ENCODE peak calls at places on chromosomes 3 and 15, in five cellular contexts. One of them, this sample, is unnamed.
A peak's percentile ranks its signal among the peaks of the same experiment; 100 is the strongest.

GRCh38 chr15:50227076-50227475 is 38.5 kb downstream of the HDC start:
- DNase-seq in PC-3: peak; percentile 23
- DNase-seq in thoracic aorta: no peak
- DNase-seq in GM23338: no peak
- DNase-seq in psoas muscle: no peak
- DNase-seq in this sample: no peak

GRCh38 chr3:62679988-62680387 is 195.2 kb downstream of the CADPS start:
- DNase-seq in PC-3: peak; percentile 12
- DNase-seq in thoracic aorta: no peak
- DNase-seq in GM23338: no peak
- DNase-seq in psoas muscle: no peak
- DNase-seq in this sample: peak; percentile 43

GRCh38 chr3:183114779-183115178 is 15.5 kb upstream of the MCCC1 start:
- DNase-seq in PC-3: no peak
- DNase-seq in thoracic aorta: no peak
- DNase-seq in GM23338: peak; percentile 81
- DNase-seq in psoas muscle: no peak
- DNase-seq in this sample: no peak

GRCh38 chr3:69890691-69891090 is 108.8 kb upstream of the SAMMSON start:
- DNase-seq in PC-3: peak; percentile 38
- DNase-seq in thoracic aorta: no peak
- DNase-seq in GM23338: no peak
- DNase-seq in psoas muscle: no peak
- DNase-seq in this sample: no peak

GRCh38 chr3:52230461-52230860 is 5.0 kb upstream of the TLR9 start:
- DNase-seq in PC-3: no peak
- DNase-seq in thoracic aorta: no peak
- DNase-seq in GM23338: no peak
- DNase-seq in psoas muscle: peak; percentile 11
- DNase-seq in this sample: no peak

GRCh38 chr3:155196131-155197075 is 97.1 kb downstream of the STRIT1 start:
- DNase-seq in PC-3: no peak
- DNase-seq in thoracic aorta: no peak
- DNase-seq in GM23338: no peak
- DNase-seq in psoas muscle: no peak
- DNase-seq in this sample: no peak

GRCh38 chr3:99549918-99550603 is 88.3 kb upstream of the COL8A1 start:
- DNase-seq in PC-3: no peak
- DNase-seq in thoracic aorta: no peak
- DNase-seq in GM23338: no peak
- DNase-seq in psoas muscle: no peak
- DNase-seq in this sample: peak; percentile 79

GRCh38 chr15:60675763-60676162 is 196.8 kb upstream of the ICE2 start:
- DNase-seq in PC-3: no peak
- DNase-seq in thoracic aorta: no peak
- DNase-seq in GM23338: no peak
- DNase-seq in psoas muscle: no peak
- DNase-seq in this sample: no peak

GRCh38 chr3:111762535-111762934 is 96.5 kb upstream of the PHLDB2 start:
- DNase-seq in PC-3: no peak
- DNase-seq in thoracic aorta: no peak
- DNase-seq in GM23338: no peak
- DNase-seq in psoas muscle: no peak
- DNase-seq in this sample: no peak
- H3K27ac ChIP-seq in PC-3: no peak overlapping the region
- H3K27ac ChIP-seq in thoracic aorta: peak overlapping the region; percentile 72
- H3K27ac ChIP-seq in GM23338: no peak overlapping the region
- H3K27ac ChIP-seq in psoas muscle: peak overlapping the region; percentile 68
- H3K27ac ChIP-seq in this sample: peak overlapping the region; percentile 99

GRCh38 chr3:121505256-121505655 is 40.5 kb downstream of the POLQ start:
- DNase-seq in PC-3: no peak
- DNase-seq in thoracic aorta: no peak
- DNase-seq in GM23338: no peak
- DNase-seq in psoas muscle: no peak
- DNase-seq in this sample: no peak
- H3K27ac ChIP-seq in PC-3: no peak overlapping the region
- H3K27ac ChIP-seq in thoracic aorta: no peak overlapping the region
- H3K27ac ChIP-seq in GM23338: no peak overlapping the region
- H3K27ac ChIP-seq in psoas muscle: no peak overlapping the region
- H3K27ac ChIP-seq in this sample: no peak overlapping the region

DNA sequence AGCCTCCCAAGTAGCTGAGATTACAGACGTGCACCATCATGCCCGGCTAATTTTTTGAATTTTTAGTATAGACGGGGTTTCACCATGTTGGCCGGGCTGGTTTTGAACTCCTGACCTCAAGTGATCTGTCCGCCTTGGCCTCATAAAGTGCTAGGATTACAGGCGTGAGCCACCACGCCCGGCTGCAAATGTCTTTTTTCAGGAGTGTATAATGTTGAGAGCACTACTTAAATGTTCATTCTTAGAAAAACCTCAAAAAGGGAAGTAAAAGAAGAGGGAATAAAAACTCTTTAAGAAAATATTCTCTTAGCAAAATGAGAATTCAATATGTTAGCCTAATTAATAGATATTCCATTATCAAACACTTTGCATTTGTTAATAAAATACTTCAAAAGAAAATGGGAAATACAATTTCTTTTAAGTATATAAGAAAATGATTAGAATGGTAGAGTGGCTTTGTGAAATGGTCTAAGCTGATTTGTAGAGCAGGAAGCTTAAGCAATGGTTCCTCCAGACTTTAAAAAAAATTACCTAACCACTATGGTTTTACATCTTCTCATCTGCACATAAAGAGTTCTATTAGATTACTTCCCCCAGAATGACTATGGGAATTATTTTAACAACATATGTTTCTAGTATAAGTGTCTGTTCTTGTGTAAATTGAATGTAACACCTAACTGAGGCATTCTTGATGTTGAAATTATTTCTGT is 226.7 kb upstream of the ALCAM start:
- DNase-seq in PC-3: no peak
- DNase-seq in thoracic aorta: no peak
- DNase-seq in GM23338: no peak
- DNase-seq in psoas muscle: peak; percentile 10
- DNase-seq in this sample: no peak
- H3K27ac ChIP-seq in PC-3: no peak overlapping the region
- H3K27ac ChIP-seq in thoracic aorta: no peak overlapping the region
- H3K27ac ChIP-seq in GM23338: no peak overlapping the region
- H3K27ac ChIP-seq in psoas muscle: no peak overlapping the region
- H3K27ac ChIP-seq in this sample: no peak overlapping the region

GRCh38 chr15:27222479-27222878 is 251.5 kb downstream of the GABRG3 start:
- DNase-seq in PC-3: peak; percentile 54
- DNase-seq in thoracic aorta: no peak
- DNase-seq in GM23338: no peak
- DNase-seq in psoas muscle: no peak
- DNase-seq in this sample: no peak

GRCh38 chr15:27219636-27220035 is 248.7 kb downstream of the GABRG3 start:
- DNase-seq in PC-3: no peak
- DNase-seq in thoracic aorta: no peak
- DNase-seq in GM23338: no peak
- DNase-seq in psoas muscle: no peak
- DNase-seq in this sample: no peak

GRCh38 chr15:27223166-27223565 is 252.2 kb downstream of the GABRG3 start:
- DNase-seq in PC-3: no peak
- DNase-seq in thoracic aorta: no peak
- DNase-seq in GM23338: no peak
- DNase-seq in psoas muscle: no peak
- DNase-seq in this sample: no peak

DNA sequence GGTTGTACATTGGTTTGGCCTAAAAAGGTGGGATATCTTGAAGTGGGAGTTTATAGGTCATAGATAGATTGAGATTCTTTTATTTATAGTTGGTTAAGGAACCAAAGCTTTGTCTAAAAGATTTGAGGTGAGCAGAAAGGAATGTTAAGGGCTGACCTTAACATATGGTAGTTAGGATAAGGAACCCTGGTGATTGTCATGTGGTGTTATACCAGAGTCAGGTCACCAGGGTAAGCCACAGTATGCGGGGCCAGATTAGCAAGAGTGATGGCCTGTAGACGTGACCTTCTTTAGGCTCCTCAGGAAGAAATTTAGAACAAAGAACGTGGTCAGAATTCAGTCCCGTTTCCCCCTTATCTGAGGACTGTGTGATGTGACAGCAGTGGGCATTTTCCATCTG is 249.2 kb downstream of the GABRG3 start:
- DNase-seq in PC-3: no peak
- DNase-seq in thoracic aorta: no peak
- DNase-seq in GM23338: no peak
- DNase-seq in psoas muscle: no peak
- DNase-seq in this sample: no peak
- H3K27ac ChIP-seq in PC-3: no peak overlapping the region
- H3K27ac ChIP-seq in thoracic aorta: no peak overlapping the region
- H3K27ac ChIP-seq in GM23338: no peak overlapping the region
- H3K27ac ChIP-seq in psoas muscle: no peak overlapping the region
- H3K27ac ChIP-seq in this sample: no peak overlapping the region

DNA sequence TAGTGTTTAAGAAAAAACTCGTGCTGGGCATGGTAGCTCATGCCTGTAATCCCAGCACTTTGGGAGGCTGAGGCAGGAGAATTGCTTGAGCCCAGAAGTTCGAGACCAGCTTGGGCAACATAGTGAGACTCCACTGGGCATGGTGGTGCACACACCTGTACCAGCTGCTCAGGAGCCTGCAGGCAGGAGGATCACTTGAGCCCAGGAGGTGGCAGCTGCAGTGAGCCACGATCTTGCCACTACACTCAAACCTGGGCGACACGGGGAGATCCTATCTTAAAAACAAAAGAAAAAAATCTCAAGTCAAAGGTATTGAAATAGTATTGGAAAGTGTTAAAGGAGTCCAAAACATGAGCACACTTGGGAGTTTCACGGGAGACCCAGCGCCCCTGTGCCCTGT is 14.0 kb downstream of the KLF13 start:
- DNase-seq in PC-3: no peak
- DNase-seq in thoracic aorta: no peak
- DNase-seq in GM23338: no peak
- DNase-seq in psoas muscle: no peak
- DNase-seq in this sample: no peak
- H3K27ac ChIP-seq in PC-3: no peak overlapping the region
- H3K27ac ChIP-seq in thoracic aorta: no peak overlapping the region
- H3K27ac ChIP-seq in GM23338: no peak overlapping the region
- H3K27ac ChIP-seq in psoas muscle: no peak overlapping the region
- H3K27ac ChIP-seq in this sample: no peak overlapping the region

GRCh38 chr3:132788299-132788698 is 66.1 kb upstream of the NPHP3 start:
- DNase-seq in PC-3: peak; percentile 4
- DNase-seq in thoracic aorta: peak; percentile 23
- DNase-seq in GM23338: no peak
- DNase-seq in psoas muscle: no peak
- DNase-seq in this sample: no peak

GRCh38 chr3:132787616-132788015 is 65.4 kb upstream of the NPHP3 start:
- DNase-seq in PC-3: no peak
- DNase-seq in thoracic aorta: no peak
- DNase-seq in GM23338: no peak
- DNase-seq in psoas muscle: no peak
- DNase-seq in this sample: no peak

GRCh38 chr3:132785292-132785691 is 63.1 kb upstream of the NPHP3 start:
- DNase-seq in PC-3: no peak
- DNase-seq in thoracic aorta: no peak
- DNase-seq in GM23338: no peak
- DNase-seq in psoas muscle: no peak
- DNase-seq in this sample: peak; percentile 56

GRCh38 chr3:132784502-132785025 is 62.4 kb upstream of the NPHP3 start:
- DNase-seq in PC-3: no peak
- DNase-seq in thoracic aorta: no peak
- DNase-seq in GM23338: no peak
- DNase-seq in psoas muscle: no peak
- DNase-seq in this sample: peak; percentile 57

GRCh38 chr3:132786890-132787289 is 64.7 kb upstream of the NPHP3 start:
- DNase-seq in PC-3: no peak
- DNase-seq in thoracic aorta: no peak
- DNase-seq in GM23338: no peak
- DNase-seq in psoas muscle: no peak
- DNase-seq in this sample: no peak
- H3K27ac ChIP-seq in PC-3: no peak overlapping the region
- H3K27ac ChIP-seq in thoracic aorta: peak overlapping the region; percentile 42
- H3K27ac ChIP-seq in GM23338: no peak overlapping the region
- H3K27ac ChIP-seq in psoas muscle: no peak overlapping the region
- H3K27ac ChIP-seq in this sample: no peak overlapping the region

GRCh38 chr3:46564190-46565112 is 1.7 kb downstream of the LRRC2 start:
- DNase-seq in PC-3: no peak
- DNase-seq in thoracic aorta: no peak
- DNase-seq in GM23338: no peak
- DNase-seq in psoas muscle: no peak
- DNase-seq in this sample: no peak
- H3K27ac ChIP-seq in PC-3: no peak overlapping the region
- H3K27ac ChIP-seq in thoracic aorta: no peak overlapping the region
- H3K27ac ChIP-seq in GM23338: no peak overlapping the region
- H3K27ac ChIP-seq in psoas muscle: peak overlapping the region; percentile 94
- H3K27ac ChIP-seq in this sample: no peak overlapping the region

DNA sequence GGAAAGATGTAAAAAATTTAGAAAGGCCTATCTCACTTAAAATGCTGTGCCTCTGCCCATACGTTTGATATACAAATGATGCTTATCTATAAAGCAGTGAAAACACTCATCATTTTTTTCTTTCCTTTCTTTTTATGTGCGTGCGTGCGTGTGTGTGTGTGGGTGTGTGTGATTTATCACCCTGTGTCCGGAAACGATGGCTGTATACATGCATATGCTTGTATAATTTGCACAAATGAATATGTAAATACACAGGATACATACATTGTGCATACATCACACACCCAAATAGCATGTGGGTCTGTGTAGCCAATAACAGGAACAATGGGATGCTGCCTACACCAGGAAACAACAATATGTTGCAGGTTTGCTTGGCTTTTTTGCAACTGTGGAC is 504.1 kb upstream of the NR2F2 start:
- DNase-seq in PC-3: no peak
- DNase-seq in thoracic aorta: no peak
- DNase-seq in GM23338: no peak
- DNase-seq in psoas muscle: no peak
- DNase-seq in this sample: no peak
- H3K27ac ChIP-seq in PC-3: no peak overlapping the region
- H3K27ac ChIP-seq in thoracic aorta: no peak overlapping the region
- H3K27ac ChIP-seq in GM23338: no peak overlapping the region
- H3K27ac ChIP-seq in psoas muscle: no peak overlapping the region
- H3K27ac ChIP-seq in this sample: no peak overlapping the region

DNA sequence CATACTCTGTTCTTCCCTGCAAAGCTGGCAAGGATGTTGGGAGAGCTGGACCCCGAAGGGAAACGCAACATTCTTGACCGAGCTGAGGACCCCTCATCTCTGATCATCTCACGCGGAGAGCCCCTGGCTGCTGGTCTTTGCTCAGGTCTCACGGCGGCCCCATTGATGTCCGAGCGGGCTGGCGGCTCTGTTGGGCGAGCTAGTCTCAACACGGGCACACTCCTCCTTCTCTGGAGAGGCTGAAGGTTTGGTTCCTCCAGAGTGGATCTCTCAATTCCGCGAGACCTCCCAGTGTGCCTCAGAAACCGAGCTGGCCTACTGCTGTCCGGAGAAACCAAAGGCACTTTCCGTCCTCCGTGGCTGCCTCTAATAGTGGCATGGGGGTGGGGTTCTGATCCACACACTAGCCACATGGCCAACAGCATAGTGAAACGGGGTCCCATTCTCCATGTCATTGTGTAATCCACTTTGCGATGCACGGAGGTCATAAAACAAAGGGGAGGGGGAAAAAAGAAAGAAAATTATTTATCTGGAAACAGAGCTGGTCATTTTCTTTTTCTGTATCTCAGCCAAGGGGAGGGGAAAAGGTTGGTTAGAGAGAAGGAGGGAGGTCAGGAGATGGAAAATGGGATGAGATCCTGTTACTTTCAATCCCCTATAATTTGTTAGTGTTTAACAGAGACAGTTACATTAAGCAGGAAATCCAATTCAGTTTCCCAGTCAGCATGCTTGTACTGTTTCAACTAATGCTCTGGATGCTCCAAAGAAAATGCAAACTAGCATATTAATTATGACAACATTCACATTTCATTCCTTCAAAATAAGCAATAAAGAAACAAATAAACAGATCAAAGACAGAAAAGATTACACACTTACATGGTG is 1.3 kb downstream of the CCDC80 start:
- DNase-seq in PC-3: no peak
- DNase-seq in thoracic aorta: no peak
- DNase-seq in GM23338: no peak
- DNase-seq in psoas muscle: no peak
- DNase-seq in this sample: no peak
- H3K27ac ChIP-seq in PC-3: no peak overlapping the region
- H3K27ac ChIP-seq in thoracic aorta: peak overlapping the region; percentile 85
- H3K27ac ChIP-seq in GM23338: no peak overlapping the region
- H3K27ac ChIP-seq in psoas muscle: no peak overlapping the region
- H3K27ac ChIP-seq in this sample: peak overlapping the region; percentile 98

This sample was measured in foreskin keratinocyte.